ENCODE peak calls at places on chromosomes 11 and 22, in four cellular contexts. One of them, this sample, is unnamed.

GRCh38 chr11:64763804-64764611 is 4.2 kb upstream of the PYGM start:
- DNase-seq in heart left ventricle: peak
- DNase-seq in NCI-H510A treated with DMSO at 0.1 percent for 48 hours: no peak
- DNase-seq in stimulated activated naive B cell treated with anti-CD40 and anti-IgM and Interleukin-4, amounts not matched to agents 10 μg/mL and 1 μg/mL and 100 μg/mL, for 72 hours: no peak
- DNase-seq in this sample: no peak

GRCh38 chr11:8095831-8096522 is 15.0 kb downstream of the TUB start:
- DNase-seq in heart left ventricle: no peak
- DNase-seq in NCI-H510A treated with DMSO at 0.1 percent for 48 hours: no peak
- DNase-seq in stimulated activated naive B cell treated with anti-CD40 and anti-IgM and Interleukin-4, amounts not matched to agents 10 μg/mL and 1 μg/mL and 100 μg/mL, for 72 hours: no peak
- DNase-seq in this sample: no peak

GRCh38 chr11:114522818-114523217 is 36.9 kb downstream of the NXPE1 start:
- DNase-seq in heart left ventricle: no peak
- DNase-seq in NCI-H510A treated with DMSO at 0.1 percent for 48 hours: no peak
- DNase-seq in stimulated activated naive B cell treated with anti-CD40 and anti-IgM and Interleukin-4, amounts not matched to agents 10 μg/mL and 1 μg/mL and 100 μg/mL, for 72 hours: no peak
- DNase-seq in this sample: no peak

GRCh38 chr11:94813436-94813720 is 45.2 kb downstream of the AMOTL1 start:
- DNase-seq in heart left ventricle: no peak
- DNase-seq in NCI-H510A treated with DMSO at 0.1 percent for 48 hours: no peak
- DNase-seq in stimulated activated naive B cell treated with anti-CD40 and anti-IgM and Interleukin-4, amounts not matched to agents 10 μg/mL and 1 μg/mL and 100 μg/mL, for 72 hours: no peak
- DNase-seq in this sample: no peak

GRCh38 chr11:31884080-31884479 is 73.0 kb upstream of the PAX6 start:
- DNase-seq in heart left ventricle: no peak
- DNase-seq in NCI-H510A treated with DMSO at 0.1 percent for 48 hours: no peak
- DNase-seq in stimulated activated naive B cell treated with anti-CD40 and anti-IgM and Interleukin-4, amounts not matched to agents 10 μg/mL and 1 μg/mL and 100 μg/mL, for 72 hours: no peak
- DNase-seq in this sample: no peak

GRCh38 chr22:39478461-39478860 is 21.6 kb downstream of the MGAT3 start:
- DNase-seq in heart left ventricle: no peak
- DNase-seq in NCI-H510A treated with DMSO at 0.1 percent for 48 hours: no peak
- DNase-seq in stimulated activated naive B cell treated with anti-CD40 and anti-IgM and Interleukin-4, amounts not matched to agents 10 μg/mL and 1 μg/mL and 100 μg/mL, for 72 hours: no peak
- DNase-seq in this sample: no peak

GRCh38 chr11:108239076-108239475 is 16.2 kb downstream of the ATM start:
- DNase-seq in heart left ventricle: no peak
- DNase-seq in NCI-H510A treated with DMSO at 0.1 percent for 48 hours: no peak
- DNase-seq in stimulated activated naive B cell treated with anti-CD40 and anti-IgM and Interleukin-4, amounts not matched to agents 10 μg/mL and 1 μg/mL and 100 μg/mL, for 72 hours: no peak
- DNase-seq in this sample: no peak

GRCh38 chr11:109937968-109938367 is 155.2 kb upstream of the ZC3H12C start:
- DNase-seq in heart left ventricle: no peak
- DNase-seq in NCI-H510A treated with DMSO at 0.1 percent for 48 hours: no peak
- DNase-seq in stimulated activated naive B cell treated with anti-CD40 and anti-IgM and Interleukin-4, amounts not matched to agents 10 μg/mL and 1 μg/mL and 100 μg/mL, for 72 hours: no peak
- DNase-seq in this sample: no peak

GRCh38 chr11:112321521-112322172 is 61.0 kb upstream of the PLET1 start:
- DNase-seq in heart left ventricle: peak
- DNase-seq in NCI-H510A treated with DMSO at 0.1 percent for 48 hours: peak
- DNase-seq in stimulated activated naive B cell treated with anti-CD40 and anti-IgM and Interleukin-4, amounts not matched to agents 10 μg/mL and 1 μg/mL and 100 μg/mL, for 72 hours: no peak
- DNase-seq in this sample: peak

GRCh38 chr22:19019029-19019678 is 83.1 kb upstream of the PRODH start:
- DNase-seq in heart left ventricle: no peak
- DNase-seq in NCI-H510A treated with DMSO at 0.1 percent for 48 hours: no peak
- DNase-seq in stimulated activated naive B cell treated with anti-CD40 and anti-IgM and Interleukin-4, amounts not matched to agents 10 μg/mL and 1 μg/mL and 100 μg/mL, for 72 hours: no peak
- DNase-seq in this sample: no peak

GRCh38 chr11:35629914-35630313 is 11.7 kb downstream of the FJX1 start:
- DNase-seq in heart left ventricle: no peak
- DNase-seq in NCI-H510A treated with DMSO at 0.1 percent for 48 hours: no peak
- DNase-seq in stimulated activated naive B cell treated with anti-CD40 and anti-IgM and Interleukin-4, amounts not matched to agents 10 μg/mL and 1 μg/mL and 100 μg/mL, for 72 hours: no peak
- DNase-seq in this sample: no peak

GRCh38 chr11:2185324-2186085 is 13.9 kb upstream of the TH start:
- DNase-seq in heart left ventricle: no peak
- DNase-seq in NCI-H510A treated with DMSO at 0.1 percent for 48 hours: no peak
- DNase-seq in stimulated activated naive B cell treated with anti-CD40 and anti-IgM and Interleukin-4, amounts not matched to agents 10 μg/mL and 1 μg/mL and 100 μg/mL, for 72 hours: no peak
- DNase-seq in this sample: no peak

GRCh38 chr11:17012712-17013547 is 1.3 kb downstream of the PLEKHA7 start:
- DNase-seq in heart left ventricle: peak
- DNase-seq in NCI-H510A treated with DMSO at 0.1 percent for 48 hours: peak
- DNase-seq in stimulated activated naive B cell treated with anti-CD40 and anti-IgM and Interleukin-4, amounts not matched to agents 10 μg/mL and 1 μg/mL and 100 μg/mL, for 72 hours: no peak
- DNase-seq in this sample: no peak

GRCh38 chr11:131365601-131366000 is 4.8 kb upstream of the NTM start:
- DNase-seq in heart left ventricle: no peak
- DNase-seq in NCI-H510A treated with DMSO at 0.1 percent for 48 hours: no peak
- DNase-seq in stimulated activated naive B cell treated with anti-CD40 and anti-IgM and Interleukin-4, amounts not matched to agents 10 μg/mL and 1 μg/mL and 100 μg/mL, for 72 hours: no peak
- DNase-seq in this sample: no peak

GRCh38 chr11:134142536-134142935 is 73.7 kb downstream of the JAM3 start:
- DNase-seq in heart left ventricle: no peak
- DNase-seq in NCI-H510A treated with DMSO at 0.1 percent for 48 hours: no peak
- DNase-seq in stimulated activated naive B cell treated with anti-CD40 and anti-IgM and Interleukin-4, amounts not matched to agents 10 μg/mL and 1 μg/mL and 100 μg/mL, for 72 hours: no peak
- DNase-seq in this sample: no peak

GRCh38 chr11:45662665-45663485 is 2.5 kb downstream of the CHST1 start:
- DNase-seq in heart left ventricle: no peak
- DNase-seq in NCI-H510A treated with DMSO at 0.1 percent for 48 hours: no peak
- DNase-seq in stimulated activated naive B cell treated with anti-CD40 and anti-IgM and Interleukin-4, amounts not matched to agents 10 μg/mL and 1 μg/mL and 100 μg/mL, for 72 hours: no peak
- DNase-seq in this sample: no peak

GRCh38 chr11:68128682-68129327 is 7.6 kb upstream of the CHKA start:
- DNase-seq in heart left ventricle: peak
- DNase-seq in NCI-H510A treated with DMSO at 0.1 percent for 48 hours: no peak
- DNase-seq in stimulated activated naive B cell treated with anti-CD40 and anti-IgM and Interleukin-4, amounts not matched to agents 10 μg/mL and 1 μg/mL and 100 μg/mL, for 72 hours: no peak
- DNase-seq in this sample: no peak

GRCh38 chr11:104663190-104664140 is 234.8 kb downstream of the CASP12 start:
- DNase-seq in heart left ventricle: no peak
- DNase-seq in NCI-H510A treated with DMSO at 0.1 percent for 48 hours: no peak
- DNase-seq in stimulated activated naive B cell treated with anti-CD40 and anti-IgM and Interleukin-4, amounts not matched to agents 10 μg/mL and 1 μg/mL and 100 μg/mL, for 72 hours: no peak
- DNase-seq in this sample: no peak